ENCODE peak calls at places on chromosome 22, in four cellular contexts. Y, V, U and X are unnamed samples.

GRCh38 chr22:35541254-35541748 is 670 bp downstream of the RASD2 start:
- DNase-seq in Y (no peak), V (no peak), U (no peak), X (no peak)

GRCh38 chr22:46046299-46046685 is 69.3 kb upstream of the WNT7B start:
- DNase-seq in U (no peak), Y (no peak), V (no peak), X (no peak)

GRCh38 chr22:37496651-37497599 is 10.7 kb upstream of the MFNG start:
- DNase-seq in Y (peak; percentile 89), U (no peak), V (no peak), X (peak; percentile 98)

GRCh38 chr22:26398741-26399153 is 30.3 kb upstream of the ASPHD2 start:
- DNase-seq in U (peak; percentile 45), V (no peak), Y (peak; percentile 55), X (peak; percentile 77)

GRCh38 chr22:27100789-27101188 is 443.4 kb downstream of the MIAT start:
- DNase-seq in U (no peak), V (no peak), Y (peak; percentile 9), X (no peak)

GRCh38 chr22:30578481-30578880 is 4.0 kb upstream of the GAL3ST1 start:
- DNase-seq in U (no peak), V (no peak), Y (no peak), X (no peak)

GRCh38 chr22:32204856-32205722 is at the start of gene RFPL2:
- DNase-seq in Y (peak; percentile 68), V (peak; percentile 61), U (no peak), X (no peak)

GRCh38 chr22:36405221-36405631 is 17.5 kb upstream of the MYH9 start:
- DNase-seq in V (no peak), Y (no peak), U (peak; percentile 42), X (no peak)

GRCh38 chr22:43743131-43743530 is 69.0 kb downstream of the EFCAB6 start:
- DNase-seq in Y (no peak), U (peak; percentile 13), V (no peak), X (no peak)

GRCh38 chr22:17853066-17853465 is 78.8 kb upstream of the BID start:
- DNase-seq in U (no peak), V (no peak), Y (no peak), X (no peak)

GRCh38 chr22:44569516-44569915 is 71.5 kb upstream of the RTL6 start:
- DNase-seq in V (no peak), Y (no peak), U (no peak), X (no peak)

GRCh38 chr22:23065495-23066122 is 4.7 kb upstream of the GNAZ start:
- DNase-seq in Y (no peak), U (no peak), V (no peak), X (no peak)

GRCh38 chr22:46966495-46966845 is 204.0 kb downstream of the TBC1D22A start:
- DNase-seq in V (no peak), U (no peak), Y (no peak), X (peak; percentile 10)

GRCh38 chr22:43891360-43892182 is at the start of gene PNPLA5:
- DNase-seq in Y (no peak), U (no peak), V (no peak), X (peak; percentile 40)

GRCh38 chr22:27820896-27821866 is 19.6 kb upstream of the MN1 start:
- DNase-seq in Y (peak; percentile 72), U (no peak), V (peak; percentile 52), X (peak; percentile 27)

GRCh38 chr22:39349967-39350802 is at the start of gene SYNGR1:
- DNase-seq in V (no peak), U (no peak), Y (no peak), X (no peak)
- TF ChIP-seq EZH2 in V (peak; percentile 65), U (no peak), Y (no peak), X (no peak)

DNA sequence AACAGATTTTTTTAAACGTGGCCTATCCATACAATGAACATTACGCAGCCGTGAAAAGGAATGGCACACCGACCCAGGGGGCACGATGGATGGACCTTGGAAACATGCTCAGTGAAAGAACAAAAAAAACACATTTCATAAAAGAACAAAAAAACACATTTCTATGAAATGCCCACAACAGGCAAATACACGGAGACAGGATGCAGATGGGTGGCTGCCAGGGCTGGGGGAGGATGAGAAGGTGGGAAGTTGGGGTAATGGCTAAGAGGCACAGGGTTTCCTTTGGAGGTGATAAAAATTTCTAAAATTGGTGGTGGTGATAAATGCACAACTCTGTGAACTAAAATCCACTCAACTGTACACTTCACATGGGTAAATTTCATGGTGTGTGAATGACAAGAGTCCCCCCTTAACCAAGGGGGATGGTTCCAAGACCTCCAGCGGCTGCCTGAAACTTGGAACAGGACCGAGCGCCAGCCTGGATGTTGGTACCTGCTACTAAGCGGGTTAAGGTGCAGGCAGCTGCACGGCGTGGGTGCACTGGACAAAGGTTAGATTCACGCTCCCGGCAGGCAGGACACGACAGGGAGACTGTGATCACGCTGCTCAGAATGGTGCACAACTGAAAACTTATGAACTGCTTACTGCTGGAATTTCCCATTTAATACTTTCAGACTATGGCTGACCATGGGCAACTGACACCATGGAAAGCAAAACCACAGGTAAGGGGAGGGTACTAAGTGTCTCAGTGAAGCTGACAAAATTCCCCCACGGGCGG is 16.5 kb downstream of the BRD1 start:
- DNase-seq in V (no peak), Y (no peak), U (no peak), X (no peak)
- H3K4me2 ChIP-seq in V (no peak overlapping the region), Y (no peak overlapping the region), U (no peak overlapping the region), X (no peak overlapping the region)

GRCh38 chr22:19173047-19174035 is 5.2 kb downstream of the SLC25A1 start:
- DNase-seq in V (peak; percentile 24), U (no peak), Y (no peak), X (no peak)

GRCh38 chr22:19175026-19175601 is 3.4 kb downstream of the SLC25A1 start:
- DNase-seq in V (no peak), Y (no peak), U (no peak), X (no peak)

GRCh38 chr22:19169947-19170318 is 8.6 kb downstream of the SLC25A1 start:
- DNase-seq in V (no peak), U (no peak), Y (no peak), X (no peak)

GRCh38 chr22:19174106-19175025 is 4.2 kb downstream of the SLC25A1 start:
- DNase-seq in V (peak; percentile 57), Y (peak; percentile 55), U (no peak), X (peak; percentile 58)

DNA sequence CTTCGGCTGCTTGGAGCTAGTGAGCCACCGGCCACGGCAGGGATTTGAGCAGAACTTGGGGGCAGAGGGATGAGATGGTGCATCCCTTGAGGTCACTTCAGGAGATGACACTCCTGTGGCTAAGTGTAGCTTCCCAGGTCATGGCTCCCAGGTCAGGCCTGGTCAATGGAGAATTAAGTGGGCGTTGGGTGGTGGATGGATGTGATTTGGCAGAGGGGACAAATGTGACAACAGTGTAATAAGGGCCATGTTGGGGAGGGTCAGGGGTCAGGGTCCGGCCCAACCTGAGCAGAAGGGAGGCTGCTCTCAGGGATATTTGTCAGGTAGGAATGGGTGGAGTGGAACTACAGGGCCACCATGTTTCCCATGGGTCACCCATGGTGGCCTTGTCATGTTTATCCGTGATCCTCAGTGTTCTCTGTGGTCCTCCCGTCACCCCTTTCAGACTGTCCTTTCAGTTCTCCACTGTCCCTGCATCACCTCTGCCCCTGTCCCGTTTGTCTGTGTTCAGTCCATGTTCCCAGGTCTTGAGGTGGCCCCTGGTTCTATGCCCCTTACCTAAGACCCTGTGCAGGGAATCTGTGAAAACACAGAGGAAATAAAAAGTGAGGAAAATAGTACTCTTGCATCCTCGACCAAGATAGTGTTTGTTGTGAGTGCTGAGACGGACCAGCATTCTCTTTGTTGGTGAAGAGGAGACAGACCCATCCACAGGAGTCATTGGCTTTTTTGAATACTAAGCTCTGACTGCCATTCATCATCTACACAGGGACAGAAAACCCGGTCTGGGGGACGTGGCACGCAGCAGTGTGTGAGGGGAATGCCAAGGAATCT is 6.1 kb downstream of the SLC25A1 start:
- DNase-seq in Y (no peak), U (peak; percentile 11), V (no peak), X (no peak)
- TF ChIP-seq EZH2 in Y (no peak), U (no peak), V (no peak), X (no peak)

DNA sequence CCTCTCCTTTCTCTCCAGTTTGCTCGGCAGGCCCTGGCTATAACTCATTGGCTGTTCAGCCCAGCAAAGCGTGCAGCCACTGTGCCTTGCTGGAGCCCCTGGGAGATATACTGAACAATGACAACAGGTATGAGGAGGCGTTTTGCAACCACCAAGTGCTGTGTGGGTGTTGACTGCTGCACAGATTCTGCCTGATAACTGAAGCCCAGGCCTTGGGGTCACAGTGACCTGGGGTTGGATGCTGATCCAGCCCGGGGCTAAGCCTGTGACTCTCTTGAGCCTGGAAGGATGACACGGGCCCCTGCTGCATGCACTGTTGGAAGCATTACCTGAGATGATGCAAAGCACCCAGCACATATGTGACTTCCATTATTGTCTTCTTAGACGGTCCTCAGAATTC is 13.7 kb upstream of the A4GALT start:
- DNase-seq in V (no peak), Y (no peak), U (no peak), X (no peak)
- H3K4me2 ChIP-seq in V (no peak overlapping the region), Y (no peak overlapping the region), U (no peak overlapping the region), X (no peak overlapping the region)

DNA sequence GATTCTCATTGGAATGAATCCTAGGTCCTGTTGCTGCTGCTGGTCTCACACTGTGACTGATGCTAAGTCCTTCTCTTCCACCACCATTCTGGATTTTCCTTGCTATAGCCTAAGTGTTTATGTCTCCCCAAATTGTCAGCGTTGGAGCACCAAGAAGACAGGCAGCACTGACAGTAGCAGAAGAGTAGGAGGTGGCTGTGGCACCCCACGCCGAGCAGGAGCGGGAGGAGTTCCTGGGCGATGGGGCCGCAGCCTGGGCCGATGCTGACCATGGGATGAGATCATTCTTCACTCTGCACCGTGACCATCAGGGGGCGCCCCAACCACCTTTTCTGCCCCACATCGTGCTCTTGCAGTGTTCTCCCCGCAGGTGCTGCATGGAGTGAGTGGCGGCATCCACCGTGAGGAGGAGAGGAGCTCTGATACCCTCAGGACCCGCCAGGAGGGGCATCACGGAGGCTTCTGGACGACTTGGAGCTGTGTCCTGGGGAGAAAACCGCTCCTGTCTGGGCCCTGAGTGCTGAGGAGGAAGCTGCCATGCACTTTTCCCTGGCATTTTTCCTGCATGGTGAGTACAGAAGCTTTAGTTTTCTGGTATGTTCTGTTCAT is 57.0 kb downstream of the LRRC74B start:
- DNase-seq in U (peak; percentile 76), Y (peak; percentile 31), V (peak; percentile 73), X (peak; percentile 52)
- TF ChIP-seq EZH2 in U (no peak), Y (no peak), V (no peak), X (no peak)

DNA sequence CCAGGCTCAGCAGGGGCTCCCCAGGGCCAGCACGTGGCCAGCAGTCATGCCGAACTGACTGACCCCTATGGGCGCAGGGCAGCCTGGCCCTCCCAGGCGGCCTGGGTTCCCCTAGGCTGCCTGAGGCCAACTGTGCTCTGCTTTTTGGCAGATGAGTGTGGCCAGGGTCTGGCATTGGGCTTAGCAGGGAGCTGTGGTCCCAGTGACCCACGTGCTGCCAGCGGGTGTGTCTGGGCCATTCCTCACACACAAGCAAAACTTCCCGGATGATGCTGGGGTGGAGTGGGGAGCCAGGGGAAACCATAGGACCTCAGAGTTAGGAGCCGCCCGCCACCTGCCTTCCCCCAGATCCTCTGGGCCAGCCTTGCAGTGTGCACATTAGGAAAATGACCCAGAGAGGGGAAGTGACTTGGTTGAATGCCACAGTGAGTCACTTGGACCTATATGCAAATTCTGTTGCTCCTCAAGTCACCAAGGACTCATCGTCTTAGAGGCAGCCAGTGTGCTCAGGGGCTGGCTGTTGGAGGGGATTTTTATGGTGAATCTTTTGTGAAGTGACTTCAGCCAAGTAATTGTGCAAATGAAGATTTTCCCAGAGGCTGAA is 6.6 kb downstream of the ADORA2A start:
- DNase-seq in V (no peak), Y (peak; percentile 54), U (peak; percentile 83), X (no peak)
- H3K4me2 ChIP-seq in V (no peak overlapping the region), Y (no peak overlapping the region), U (peak overlapping the region; percentile 94), X (no peak overlapping the region)